ENCODE peak calls at places on chromosomes 11 and 22, in four cellular contexts. D is stimulated activated CD4-positive, alpha-beta T cell treated with anti-CD3 and anti-CD28 coated beads, Interleukin-4, amount 100 ng/mL, for 48 hours; B is CD4-positive, alpha-beta T cell; O is RPMI7951. T is an unnamed sample.

GRCh38 chr11:113856966-113857759 is 18.2 kb downstream of the USP28 start:
- DNase-seq in D (no peak), B (no peak), O (no peak), T (no peak)

GRCh38 chr22:45308624-45309421 is 911 bp upstream of the FAM118A start:
- DNase-seq in D (no peak), B (no peak), O (no peak), T (no peak)

GRCh38 chr11:114281388-114281956 is 14.7 kb upstream of the NNMT start:
- DNase-seq in D (no peak), B (no peak), O (peak; percentile 39), T (no peak)

GRCh38 chr11:124394408-124394807 is 4.4 kb downstream of the OR8B3 start:
- DNase-seq in D (no peak), B (no peak), O (peak; percentile 46), T (no peak)

GRCh38 chr11:73585834-73586575 is 11.9 kb downstream of the FAM168A start:
- DNase-seq in D (no peak), B (no peak), O (peak; percentile 4), T (no peak)

GRCh38 chr11:66363805-66364535 is 7.6 kb downstream of the SLC29A2 start:
- DNase-seq in D (peak; percentile 73), B (peak; percentile 61), O (peak; percentile 19), T (peak; percentile 7)

GRCh38 chr11:48025293-48025982 is 45.1 kb downstream of the PTPRJ start:
- DNase-seq in D (no peak), B (no peak), O (no peak), T (no peak)

GRCh38 chr22:46592390-46592872 is 27.8 kb upstream of the GRAMD4 start:
- DNase-seq in D (peak; percentile 46), B (peak; percentile 22), O (peak; percentile 85), T (no peak)

GRCh38 chr11:10274726-10275125 is 19.3 kb downstream of the SBF2 start:
- DNase-seq in D (no peak), B (no peak), O (no peak), T (no peak)

GRCh38 chr11:90874971-90875370 is 652.1 kb upstream of the CHORDC1 start:
- DNase-seq in D (no peak), B (no peak), O (no peak), T (no peak)

T was measured in NCI-H1436.